ENCODE peak calls at places on chromosomes 5 and 9, in four cellular contexts. I is PC-3, R is natural killer cell, K is A549. O is an unnamed sample.

GRCh38 chr5:169106906-169107305 is 194.0 kb downstream of the SLIT3 start:
- ATAC-seq in R (no peak), I (no peak), K (no peak), O (no peak)

GRCh38 chr5:154773314-154773713 is 18.1 kb downstream of the LARP1 start:
- ATAC-seq in R (no peak), K (no peak), I (no peak), O (no peak)

GRCh38 chr5:154534457-154535050 is 56.5 kb upstream of the HAND1 start:
- ATAC-seq in R (no peak), K (no peak), I (no peak), O (no peak)

GRCh38 chr5:14491505-14491904 is 90.1 kb upstream of the OTULINL start:
- ATAC-seq in R (no peak), K (no peak), I (no peak), O (peak; percentile 79)

GRCh38 chr5:171542504-171543150 is 123.2 kb downstream of the FGF18 start:
- ATAC-seq in R (no peak), I (no peak), K (no peak), O (no peak)

GRCh38 chr9:114270120-114270975 is 52.5 kb upstream of the ORM1 start:
- ATAC-seq in R (no peak), K (no peak), I (no peak), O (no peak)

GRCh38 chr5:65924366-65925093 is 1.8 kb upstream of the ERBIN start:
- ATAC-seq in R (peak; percentile 9), K (peak; percentile 40), I (no peak), O (no peak)

GRCh38 chr5:150044334-150044681 is 42.0 kb downstream of the CSF1R start:
- ATAC-seq in I (peak; percentile 35), K (no peak), R (no peak), O (no peak)

GRCh38 chr5:66337827-66338226 is 193.7 kb downstream of the SREK1 start:
- ATAC-seq in K (no peak), R (no peak), I (no peak), O (no peak)

GRCh38 chr5:32990593-32991415 is 279.7 kb downstream of the NPR3 start:
- ATAC-seq in I (no peak), K (no peak), R (no peak), O (no peak)
- TF ChIP-seq CTCF in I (no peak), K (no peak), R (no peak), O (no peak)

DNA sequence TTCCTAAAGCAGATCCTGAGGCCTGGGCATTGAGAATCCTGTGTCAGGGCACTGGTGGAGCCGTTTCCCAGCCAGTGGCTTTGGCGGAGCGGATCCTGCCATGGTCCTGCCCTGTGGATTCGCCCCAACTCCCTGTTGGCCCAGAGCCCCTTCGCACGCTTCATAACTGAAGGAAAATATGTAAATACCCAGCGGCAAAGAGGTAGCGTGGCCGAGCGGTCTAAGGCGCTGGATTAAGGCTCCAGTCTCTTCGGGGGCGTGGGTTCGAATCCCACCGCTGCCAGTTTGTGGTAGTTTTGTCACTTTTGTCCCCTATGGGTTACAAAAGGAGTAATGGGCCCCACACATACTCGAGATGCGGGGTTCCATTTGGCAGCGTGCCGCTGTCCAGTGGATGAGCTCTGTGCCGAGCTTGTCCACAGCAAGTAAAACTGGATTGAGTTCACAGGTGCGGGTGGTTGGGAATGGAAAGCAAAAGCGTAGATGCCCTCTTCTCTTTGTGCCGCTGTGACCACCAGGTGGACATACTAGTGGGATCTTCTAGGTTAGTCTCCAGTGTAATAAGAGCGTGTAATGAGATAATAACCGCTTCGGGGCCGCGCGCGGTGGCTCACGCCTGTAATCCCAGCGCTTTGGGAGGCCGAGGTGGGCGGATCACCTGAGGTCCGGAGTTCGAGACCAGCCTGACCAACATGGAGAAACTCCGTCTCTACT is 17.3 kb downstream of the TRIM7 start:
- ATAC-seq in R (no peak), K (peak; percentile 42), I (peak; percentile 14), O (peak; percentile 32)
- TF ChIP-seq CTCF in R (no peak), K (peak; percentile 16), I (peak; percentile 47), O (peak; percentile 21)

DNA sequence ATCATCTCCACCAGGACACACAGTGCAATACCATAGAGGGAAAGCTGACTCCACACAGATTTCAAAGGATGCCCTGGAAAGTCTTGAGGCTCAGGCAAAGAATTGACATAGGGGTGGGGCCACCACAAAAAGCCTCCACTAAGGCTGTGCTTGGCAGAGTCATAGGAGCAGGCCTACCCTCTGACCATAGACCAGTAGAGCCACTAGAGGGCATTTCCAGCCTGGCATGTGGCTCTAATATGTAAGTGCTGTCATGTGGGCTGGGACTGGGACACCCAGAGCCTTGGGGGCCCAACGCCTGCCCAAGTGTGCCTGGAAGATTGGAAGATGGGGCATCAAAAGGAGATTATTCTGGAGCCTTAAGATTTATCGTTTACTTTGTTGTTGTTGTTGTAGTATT is 726.0 kb downstream of the DNAH5 start:
- ATAC-seq in R (no peak), K (peak; percentile 81), I (peak; percentile 86), O (no peak)
- TF ChIP-seq CTCF in R (no peak), K (no peak), I (peak; percentile 80), O (no peak)

DNA sequence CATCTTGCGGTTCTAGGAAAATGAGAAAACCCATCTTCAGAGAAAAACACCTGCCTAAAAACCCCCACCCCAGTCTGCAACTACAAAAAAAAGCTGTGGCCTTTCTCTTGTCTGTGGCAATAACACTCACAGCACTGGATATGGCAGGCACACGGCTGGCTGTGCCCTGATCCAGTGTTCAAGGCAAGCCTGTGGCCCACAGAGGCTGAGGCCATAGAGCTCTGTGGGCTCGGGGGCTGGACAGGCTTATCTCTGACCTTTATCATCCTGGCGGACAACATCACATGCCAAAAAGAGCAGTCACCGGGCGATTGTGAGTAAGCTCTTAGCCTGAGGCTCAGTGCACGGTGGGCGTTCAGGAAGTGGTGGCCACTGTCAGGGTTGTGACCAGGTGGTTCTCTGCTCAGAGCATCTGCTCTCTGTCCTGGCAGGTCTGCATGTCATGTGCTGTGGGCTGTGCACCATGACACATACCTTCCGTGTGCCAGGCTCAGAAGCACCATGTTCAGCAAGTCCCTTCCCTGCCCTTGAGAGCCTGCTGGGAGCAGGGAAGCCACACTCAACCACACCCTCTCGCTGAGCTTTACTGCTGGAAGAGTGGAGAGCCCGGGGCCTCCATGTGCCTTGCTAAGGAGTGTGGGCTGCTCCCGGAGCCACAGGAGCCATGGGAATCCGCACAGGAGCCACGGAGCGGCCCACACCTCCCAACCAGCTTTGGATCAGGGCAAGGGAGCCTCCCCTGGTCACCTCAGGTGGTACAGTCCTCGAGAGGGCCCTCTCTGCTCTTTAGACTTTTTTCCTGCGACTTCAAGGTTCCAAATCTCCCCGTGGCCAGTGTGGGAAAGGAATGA is 34.6 kb upstream of the WDR38 start:
- ATAC-seq in I (peak; percentile 74), K (peak; percentile 81), R (no peak), O (no peak)
- TF ChIP-seq CTCF in I (no peak), K (peak; percentile 13), R (no peak), O (no peak)

DNA sequence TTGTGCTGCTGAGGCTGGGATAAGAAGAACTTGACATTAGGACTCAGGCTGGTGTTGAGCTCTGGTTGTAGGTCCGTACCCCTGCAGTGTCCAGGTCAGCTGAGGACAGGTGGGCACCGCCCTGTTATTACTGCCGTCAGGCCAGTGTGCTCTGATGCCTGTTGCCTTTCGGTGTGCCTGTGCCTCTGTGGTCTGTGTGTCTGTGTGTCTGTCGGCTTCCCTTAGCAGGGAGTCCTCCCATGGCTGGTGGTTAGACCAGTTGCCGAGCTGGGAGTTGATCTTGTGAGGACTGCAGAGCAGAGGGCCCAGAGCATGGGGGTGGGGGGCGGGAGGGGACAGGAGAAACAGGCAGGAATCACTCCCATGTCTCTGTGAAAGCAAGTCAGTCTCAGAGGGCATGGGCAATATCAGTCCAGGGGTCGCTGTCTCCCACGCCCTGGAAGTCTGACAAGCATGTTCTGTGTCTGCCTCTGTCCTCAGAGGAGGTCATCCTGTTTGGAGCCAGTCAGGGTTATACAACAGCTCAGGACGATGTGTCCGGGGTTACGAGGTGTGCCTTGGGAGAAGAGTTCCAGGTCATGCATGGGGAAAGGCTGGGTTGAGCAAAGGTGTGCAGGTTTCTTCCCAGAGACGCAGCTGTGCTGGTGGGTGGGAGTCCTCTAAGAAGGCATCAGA is 67.3 kb upstream of the GARNL3 start:
- ATAC-seq in K (no peak), I (no peak), R (no peak), O (peak; percentile 17)
- TF ChIP-seq CTCF in K (no peak), I (no peak), R (no peak), O (no peak)

GRCh38 chr5:10792336-10792735 is 31.3 kb upstream of the DAP start:
- ATAC-seq in R (no peak), K (no peak), I (no peak), O (no peak)

GRCh38 chr5:10789021-10789420 is 28.0 kb upstream of the DAP start:
- ATAC-seq in I (no peak), K (no peak), R (no peak), O (no peak)

GRCh38 chr5:10786835-10787234 is 25.8 kb upstream of the DAP start:
- ATAC-seq in R (no peak), I (no peak), K (no peak), O (no peak)

GRCh38 chr5:10788358-10788757 is 27.3 kb upstream of the DAP start:
- ATAC-seq in K (no peak), I (no peak), R (no peak), O (no peak)

DNA sequence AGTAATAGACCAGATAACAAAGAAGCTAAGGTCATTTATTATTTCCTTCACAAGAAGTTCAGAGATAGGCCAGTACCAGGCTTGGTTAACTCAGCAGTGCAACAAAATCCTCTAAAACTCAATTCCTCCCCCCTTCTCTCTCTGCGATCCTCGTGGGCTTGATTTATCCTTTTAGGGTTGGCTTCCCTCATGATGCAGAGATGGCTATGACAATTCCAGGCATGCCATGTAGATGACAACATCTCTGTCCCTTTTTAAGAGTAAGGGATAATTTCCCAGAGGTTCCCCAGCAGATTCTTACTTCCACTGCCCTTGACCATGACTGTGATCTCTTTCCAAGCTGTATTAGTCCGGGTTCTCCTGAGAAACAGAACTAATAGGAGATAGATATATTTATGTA is 28.7 kb upstream of the DAP start:
- ATAC-seq in R (no peak), I (no peak), K (no peak), O (no peak)
- TF ChIP-seq CTCF in R (no peak), I (no peak), K (no peak), O (no peak)